ENCODE peak calls at places on chromosomes 2 and 18, in seven cellular contexts. Z, O, L, V, M, N and E are unnamed samples.

GRCh38 chr2:234044157-234044556 is 6.3 kb upstream of the SPP2 start:
- DNase-seq in Z (peak; percentile 65), O (no peak), L (no peak), V (no peak), M (no peak), N (no peak), E (peak; percentile 18)

GRCh38 chr2:113219889-113220641 is 46.3 kb downstream of the PSD4 start:
- DNase-seq in Z (no peak), O (no peak), L (peak; percentile 85), V (no peak), M (no peak), N (no peak), E (peak; percentile 50)

GRCh38 chr18:10530852-10531251 is 5.0 kb downstream of the NAPG start:
- DNase-seq in Z (no peak), O (peak; percentile 30), L (no peak), V (no peak), M (no peak), N (no peak), E (no peak)

GRCh38 chr2:121149384-121149783 is 135.6 kb downstream of the TFCP2L1 start:
- DNase-seq in Z (no peak), O (no peak), L (no peak), V (no peak), M (no peak), N (no peak), E (no peak)

GRCh38 chr2:171763602-171764001 is 76.3 kb downstream of the DYNC1I2 start:
- DNase-seq in Z (no peak), O (no peak), L (peak; percentile 54), V (no peak), M (no peak), N (no peak), E (no peak)

GRCh38 chr2:226187601-226188000 is 612.0 kb downstream of the IRS1 start:
- DNase-seq in Z (no peak), O (no peak), L (no peak), V (no peak), M (no peak), N (no peak), E (no peak)

GRCh38 chr2:66426250-66427064 is 8.5 kb upstream of the MEIS1 start:
- DNase-seq in Z (no peak), O (no peak), L (no peak), V (no peak), M (no peak), N (peak; percentile 55), E (no peak)

GRCh38 chr2:184006998-184007397 is 591.3 kb upstream of the ZNF804A start:
- DNase-seq in Z (no peak), O (no peak), L (peak; percentile 65), V (no peak), M (no peak), N (no peak), E (no peak)

GRCh38 chr18:30970201-30970816 is 72.2 kb downstream of the DSC3 start:
- DNase-seq in Z (peak; percentile 30), O (no peak), L (peak; percentile 31), V (no peak), M (no peak), N (peak; percentile 71), E (peak; percentile 63)

DNA sequence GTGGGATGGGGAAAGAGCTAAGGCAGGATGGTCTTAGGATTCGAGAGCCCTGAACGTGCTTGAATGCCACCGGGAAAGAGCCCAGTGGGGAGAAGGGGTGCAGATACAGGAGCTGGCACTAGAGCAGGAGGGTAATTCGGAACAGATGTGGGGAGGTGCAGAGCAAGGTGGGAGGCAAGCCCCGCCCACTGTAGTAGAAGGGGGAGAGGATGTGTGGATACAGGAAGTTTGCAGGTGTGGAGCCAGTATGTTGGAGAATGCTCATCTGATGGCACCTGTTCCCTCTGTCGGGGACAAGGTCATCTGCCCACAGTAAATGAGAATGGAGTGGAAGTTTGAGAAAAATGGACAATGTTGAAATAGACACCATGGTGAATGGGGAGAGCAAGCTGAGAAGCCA is 28.8 kb downstream of the CHST10 start:
- DNase-seq in Z (no peak), O (no peak), L (no peak), V (no peak), M (no peak), N (no peak), E (no peak)
- H3K79me2 ChIP-seq in Z (no peaks in the 10 kb centered on the region), O (no peaks in the 10 kb centered on the region), L (no peaks in the 10 kb centered on the region), V (no peaks in the 10 kb centered on the region), M (no peaks in the 10 kb centered on the region), N (no peaks in the 10 kb centered on the region), E (no peaks in the 10 kb centered on the region)

DNA sequence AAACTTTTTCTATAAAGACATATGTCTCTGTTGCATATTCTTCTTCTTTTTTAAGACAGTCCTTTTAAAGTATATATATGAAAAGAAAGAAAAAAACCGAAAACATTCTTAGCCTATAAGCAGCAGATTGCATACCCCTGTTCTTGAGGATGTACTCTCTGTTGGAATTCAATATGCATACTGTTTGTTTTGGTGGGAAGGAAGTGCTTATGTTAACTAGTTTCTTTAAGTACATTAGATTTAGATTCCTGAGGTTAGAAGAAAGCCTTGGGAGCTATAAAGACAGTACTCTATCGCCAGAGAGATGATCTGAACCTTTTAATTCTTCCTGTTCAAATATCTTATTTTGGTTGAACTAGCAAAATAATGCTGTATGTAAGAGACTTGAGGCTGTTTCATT is 46.8 kb upstream of the TBR1 start:
- DNase-seq in Z (no peak), O (no peak), L (no peak), V (no peak), M (no peak), N (peak; percentile 61), E (no peak)
- TF ChIP-seq POLR2AphosphoS5 in Z (no peak), O (no peak), L (no peak), V (no peak), M (no peak), N (no peak), E (no peak)

DNA sequence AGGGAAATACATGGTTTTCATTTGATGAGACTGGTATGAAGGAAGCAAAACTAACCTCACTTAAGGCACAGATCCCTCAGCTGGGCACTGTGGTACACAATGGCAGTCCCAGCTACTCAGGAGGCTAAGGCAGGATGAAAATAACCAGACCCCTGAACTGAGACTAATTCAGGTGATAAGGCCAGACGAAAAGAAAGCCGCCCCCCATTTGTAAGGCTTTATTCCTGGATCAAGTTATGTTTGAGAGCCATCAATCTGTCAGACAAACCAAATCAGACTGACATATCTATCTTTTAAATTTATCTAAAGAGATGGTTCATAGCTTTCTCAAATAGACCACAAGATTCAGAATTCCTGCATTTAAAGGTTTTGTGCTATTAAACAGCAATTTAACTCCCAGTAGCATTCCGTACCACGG is 4.1 kb downstream of the SRSF7 start:
- DNase-seq in Z (no peak), O (no peak), L (no peak), V (no peak), M (peak; percentile 70), N (no peak), E (no peak)
- H3K79me2 ChIP-seq in Z (peaks cover 80% of the 10 kb centered on the region), O (peaks cover 71% of the 10 kb centered on the region), L (peaks cover 70% of the 10 kb centered on the region), V (peaks cover 19% of the 10 kb centered on the region), M (peaks cover 91% of the 10 kb centered on the region), N (peaks cover 74% of the 10 kb centered on the region), E (peaks cover 91% of the 10 kb centered on the region)

GRCh38 chr18:11955299-11956029 is 25.8 kb upstream of the IMPA2 start:
- DNase-seq in Z (peak; percentile 87), O (peak; percentile 29), L (peak; percentile 76), V (no peak), M (no peak), N (peak; percentile 51), E (no peak)
- TF ChIP-seq POLR2AphosphoS5 in Z (no peak), O (no peak), L (no peak), V (no peak), M (no peak), N (no peak), E (no peak)